ENCODE peak calls at places on chromosomes 13 and 19, in four cellular contexts. One of them, this sample, is unnamed.

GRCh38 chr19:30338878-30339623 is 33.1 kb upstream of the ZNF536 start:
- DNase-seq in tibial artery: no peak
- DNase-seq in AG04450: no peak
- DNase-seq in IMR-90: no peak
- DNase-seq in this sample: no peak

GRCh38 chr19:43532571-43532961 is 422 bp upstream of the ZNF575 start:
- DNase-seq in IMR-90: no peak
- DNase-seq in AG04450: no peak
- DNase-seq in tibial artery: peak; percentile 50
- DNase-seq in this sample: no peak

GRCh38 chr13:99617474-99618255 is 116.4 kb downstream of the TM9SF2 start:
- DNase-seq in IMR-90: peak; percentile 38
- DNase-seq in tibial artery: peak; percentile 46
- DNase-seq in AG04450: no peak
- DNase-seq in this sample: no peak

GRCh38 chr13:83780201-83780600 is 102.1 kb downstream of the SLITRK1 start:
- DNase-seq in AG04450: no peak
- DNase-seq in IMR-90: peak; percentile 15
- DNase-seq in tibial artery: no peak
- DNase-seq in this sample: peak; percentile 47

GRCh38 chr19:43625918-43626579 is 6.6 kb upstream of the ZNF428 start:
- DNase-seq in IMR-90: no peak
- DNase-seq in tibial artery: no peak
- DNase-seq in AG04450: no peak
- DNase-seq in this sample: no peak

GRCh38 chr19:42201489-42202289 is 15.8 kb downstream of the DEDD2 start:
- DNase-seq in IMR-90: no peak
- DNase-seq in tibial artery: no peak
- DNase-seq in AG04450: no peak
- DNase-seq in this sample: no peak

GRCh38 chr13:27533155-27533643 is 82.8 kb upstream of the MTIF3 start:
- DNase-seq in tibial artery: peak; percentile 71
- DNase-seq in IMR-90: peak; percentile 59
- DNase-seq in AG04450: peak; percentile 41
- DNase-seq in this sample: peak; percentile 23

GRCh38 chr19:43839139-43839538 is 12.0 kb downstream of the ZNF283 start:
- DNase-seq in IMR-90: no peak
- DNase-seq in AG04450: no peak
- DNase-seq in tibial artery: no peak
- DNase-seq in this sample: no peak

GRCh38 chr13:21208755-21209154 is 32.3 kb downstream of the MRPL57 start:
- DNase-seq in IMR-90: no peak
- DNase-seq in tibial artery: no peak
- DNase-seq in AG04450: no peak
- DNase-seq in this sample: no peak

GRCh38 chr13:96519380-96519779 is 429.5 kb downstream of the HS6ST3 start:
- DNase-seq in AG04450: no peak
- DNase-seq in tibial artery: no peak
- DNase-seq in IMR-90: no peak
- DNase-seq in this sample: peak; percentile 33

GRCh38 chr19:41545547-41545946 is 30.4 kb upstream of the CEACAM21 start:
- DNase-seq in IMR-90: no peak
- DNase-seq in AG04450: no peak
- DNase-seq in tibial artery: no peak
- DNase-seq in this sample: no peak

GRCh38 chr13:60716296-60716695 is 319.3 kb downstream of the TDRD3 start:
- DNase-seq in tibial artery: no peak
- DNase-seq in IMR-90: no peak
- DNase-seq in AG04450: no peak
- DNase-seq in this sample: peak; percentile 10

GRCh38 chr13:60721063-60721462 is 324.0 kb downstream of the TDRD3 start:
- DNase-seq in IMR-90: no peak
- DNase-seq in tibial artery: no peak
- DNase-seq in AG04450: no peak
- DNase-seq in this sample: no peak

DNA sequence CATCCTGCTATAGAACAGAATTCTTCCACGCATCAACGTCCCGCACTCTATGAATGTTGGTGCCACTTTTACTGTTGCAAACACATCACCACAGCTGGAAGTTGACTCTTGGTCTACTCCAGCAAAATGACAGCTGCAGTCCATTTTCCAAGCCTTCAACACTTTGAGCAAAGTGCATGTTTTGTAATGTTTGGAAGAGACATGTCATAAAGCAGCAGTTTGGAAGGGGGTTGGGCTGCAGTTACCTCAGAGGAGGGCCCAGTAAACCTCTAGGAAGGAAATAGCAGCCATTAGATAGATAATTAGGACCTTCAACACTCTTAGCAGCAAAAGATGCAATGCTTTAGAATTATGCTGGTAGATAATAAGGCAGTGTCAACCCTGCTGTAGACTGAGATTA is 323.6 kb downstream of the TDRD3 start:
- DNase-seq in tibial artery: no peak
- DNase-seq in IMR-90: no peak
- DNase-seq in AG04450: no peak
- DNase-seq in this sample: no peak
- H3K4me3 ChIP-seq in tibial artery: no peak overlapping the region
- H3K4me3 ChIP-seq in IMR-90: no peak overlapping the region
- H3K4me3 ChIP-seq in AG04450: no peak overlapping the region
- H3K4me3 ChIP-seq in this sample: no peak overlapping the region

GRCh38 chr19:45234089-45234869 is 10.9 kb downstream of the EXOC3L2 start:
- DNase-seq in AG04450: no peak
- DNase-seq in IMR-90: no peak
- DNase-seq in tibial artery: no peak
- DNase-seq in this sample: no peak

GRCh38 chr19:45231891-45232290 is 13.3 kb downstream of the EXOC3L2 start:
- DNase-seq in tibial artery: no peak
- DNase-seq in AG04450: no peak
- DNase-seq in IMR-90: no peak
- DNase-seq in this sample: peak; percentile 97

GRCh38 chr19:45238556-45238955 is 6.7 kb downstream of the EXOC3L2 start:
- DNase-seq in IMR-90: no peak
- DNase-seq in AG04450: no peak
- DNase-seq in tibial artery: no peak
- DNase-seq in this sample: no peak

DNA sequence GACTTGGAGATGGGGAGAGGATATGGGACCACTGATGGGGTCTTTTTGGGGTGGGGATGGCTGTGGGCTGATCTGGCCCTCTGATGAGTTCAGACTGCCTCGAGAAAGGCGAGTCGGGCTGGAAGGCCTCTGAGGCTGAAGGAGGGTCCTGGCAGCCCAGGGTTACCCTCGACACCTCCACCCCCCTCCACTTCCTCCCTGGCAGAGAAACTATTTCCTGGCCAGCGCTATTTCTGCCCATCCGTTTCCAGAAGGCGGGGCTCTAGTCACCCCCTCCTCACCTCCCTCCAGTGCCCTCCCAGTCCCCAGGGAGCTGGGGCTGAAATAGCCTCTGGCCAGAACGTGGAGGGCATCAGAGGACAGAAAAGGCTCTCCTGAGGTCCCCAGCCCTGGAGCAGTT is 9.7 kb downstream of the EXOC3L2 start:
- DNase-seq in AG04450: no peak
- DNase-seq in IMR-90: no peak
- DNase-seq in tibial artery: no peak
- DNase-seq in this sample: no peak
- H3K27me3 ChIP-seq in AG04450: peaks cover 46% of the 10 kb centered on the region
- H3K27me3 ChIP-seq in IMR-90: peaks cover 60% of the 10 kb centered on the region
- H3K27me3 ChIP-seq in tibial artery: peaks cover 53% of the 10 kb centered on the region
- H3K27me3 ChIP-seq in this sample: peaks cover 2% of the 10 kb centered on the region

DNA sequence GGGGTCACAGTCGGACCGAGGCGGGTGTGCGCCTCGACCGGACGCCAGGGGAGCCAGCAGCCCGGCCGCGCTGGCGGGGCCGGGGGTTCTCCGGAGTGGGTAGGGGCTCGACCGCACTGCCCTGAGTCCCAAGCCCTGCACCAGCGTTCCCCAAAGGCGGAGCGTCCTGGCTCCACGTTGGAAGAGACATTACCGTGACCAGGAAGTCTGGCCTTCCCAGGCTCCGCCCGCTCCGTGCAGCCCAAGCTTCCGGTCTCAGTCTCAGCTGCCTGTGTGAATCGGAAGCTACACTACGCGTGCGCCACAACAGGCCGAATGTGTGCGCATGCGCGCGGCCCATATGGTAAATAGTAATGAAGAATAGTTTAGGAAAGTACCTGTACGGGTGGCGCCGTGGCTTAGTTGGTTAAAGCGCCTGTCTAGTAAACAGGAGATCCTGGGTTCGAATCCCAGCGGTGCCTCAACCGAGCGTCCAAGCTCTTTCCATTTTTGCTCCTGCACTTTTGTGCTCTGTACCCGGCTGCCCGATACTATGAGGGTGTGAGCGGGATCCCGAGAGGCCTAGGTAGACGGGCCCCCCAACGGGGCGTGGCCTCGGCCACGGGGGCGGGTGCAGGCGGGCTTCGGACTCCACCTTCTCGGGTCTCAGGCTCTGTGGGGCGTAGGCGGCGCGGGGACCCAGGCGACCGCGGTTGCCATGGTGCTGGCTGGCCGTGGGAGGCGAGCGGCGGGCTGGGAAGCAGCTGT is 17.3 kb upstream of the LRP3 start:
- DNase-seq in IMR-90: peak; percentile 99
- DNase-seq in AG04450: peak; percentile 98
- DNase-seq in tibial artery: peak; percentile 97
- DNase-seq in this sample: peak; percentile 93
- TF ChIP-seq CTCF in IMR-90: no peak
- TF ChIP-seq CTCF in AG04450: peak; percentile 25
- TF ChIP-seq CTCF in tibial artery: peak; percentile 21
- TF ChIP-seq CTCF in this sample: peak; percentile 17

DNA sequence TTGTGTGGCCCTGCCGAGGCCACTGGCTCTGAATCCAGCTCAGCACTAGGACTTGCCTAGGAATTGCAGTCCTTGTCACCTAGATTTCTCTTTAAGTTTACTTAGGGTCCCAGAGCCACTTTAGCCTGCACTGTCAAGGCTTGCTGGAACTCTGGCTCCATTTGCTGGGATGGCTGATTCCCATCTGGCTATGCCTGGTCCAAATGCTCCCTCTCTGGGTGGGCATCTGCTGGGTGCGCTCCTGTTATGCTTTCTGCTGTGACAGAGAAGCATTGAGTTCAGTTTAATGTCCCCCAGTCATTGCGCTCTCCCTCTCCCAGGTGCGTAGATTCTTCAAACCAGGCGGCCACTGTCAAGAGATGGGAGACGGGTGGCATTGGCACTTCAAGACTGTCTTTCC is 102.2 kb downstream of the MTUS2 start:
- DNase-seq in IMR-90: no peak
- DNase-seq in tibial artery: no peak
- DNase-seq in AG04450: no peak
- DNase-seq in this sample: no peak
- H3K4me3 ChIP-seq in IMR-90: no peak overlapping the region
- H3K4me3 ChIP-seq in tibial artery: no peak overlapping the region
- H3K4me3 ChIP-seq in AG04450: no peak overlapping the region
- H3K4me3 ChIP-seq in this sample: no peak overlapping the region

DNA sequence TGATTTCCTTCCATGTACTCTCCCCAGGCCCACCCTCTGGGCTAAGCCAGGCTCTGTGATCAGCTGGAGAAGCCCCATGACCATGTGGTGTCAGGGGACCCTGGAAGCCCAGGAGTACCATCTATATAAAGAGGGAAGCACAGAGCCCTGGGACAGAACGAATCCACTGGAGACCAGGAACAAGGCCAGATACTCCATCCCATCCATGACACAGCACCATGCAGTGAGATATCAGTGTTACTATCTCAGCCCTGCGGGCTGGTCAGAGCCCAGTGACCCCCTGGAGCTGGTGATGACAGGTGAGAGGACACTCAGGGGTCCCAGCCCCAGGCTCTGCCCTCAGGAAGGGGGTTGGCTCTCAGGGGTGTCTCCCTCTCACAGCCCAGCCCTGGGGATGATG is 27.5 kb upstream of the KIR3DL3 start:
- DNase-seq in AG04450: no peak
- DNase-seq in tibial artery: no peak
- DNase-seq in IMR-90: no peak
- DNase-seq in this sample: no peak
- H3K27me3 ChIP-seq in AG04450: no peaks in the 10 kb centered on the region
- H3K27me3 ChIP-seq in tibial artery: peaks cover 10% of the 10 kb centered on the region
- H3K27me3 ChIP-seq in IMR-90: no peaks in the 10 kb centered on the region
- H3K27me3 ChIP-seq in this sample: no peaks in the 10 kb centered on the region

DNA sequence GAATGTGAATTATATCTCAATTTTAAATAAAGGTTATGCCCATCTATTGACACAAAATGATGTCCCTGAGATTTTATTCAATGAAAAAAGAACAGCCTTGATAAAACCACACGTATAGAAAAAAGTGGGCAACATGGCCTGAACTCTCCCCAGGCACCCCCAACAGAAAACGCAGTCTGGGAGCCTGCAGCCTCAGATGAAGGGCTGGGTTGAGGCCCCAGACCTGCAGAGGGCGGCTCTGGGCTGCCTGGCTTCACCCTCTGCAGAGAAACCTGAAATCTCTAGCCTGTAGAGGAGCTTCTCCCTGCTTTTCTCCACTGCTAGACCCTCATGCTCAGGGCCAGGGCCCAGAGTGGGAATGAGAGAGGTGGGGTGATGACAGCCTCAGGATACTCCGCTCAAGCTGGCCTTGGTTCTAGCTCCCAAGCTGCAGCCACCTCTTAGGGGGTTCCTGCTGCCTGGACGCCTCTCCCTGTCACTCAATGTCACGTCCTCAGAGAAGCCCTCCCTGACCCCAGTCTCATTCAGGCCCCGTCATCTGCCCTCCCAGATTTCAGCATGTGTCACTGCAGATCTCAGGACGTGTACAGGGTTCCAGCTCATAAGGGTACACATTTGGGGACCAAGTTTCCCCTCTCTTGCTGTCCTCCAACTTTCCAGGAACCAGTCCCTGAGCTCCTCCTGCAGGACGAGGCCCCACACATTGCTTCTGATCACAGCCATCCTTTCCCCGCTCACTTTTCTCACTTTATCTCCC is 1.8 kb downstream of the MBD3 start:
- DNase-seq in tibial artery: no peak
- DNase-seq in IMR-90: no peak
- DNase-seq in AG04450: no peak
- DNase-seq in this sample: no peak
- TF ChIP-seq CTCF in tibial artery: no peak
- TF ChIP-seq CTCF in IMR-90: peak; percentile 37
- TF ChIP-seq CTCF in AG04450: peak; percentile 57
- TF ChIP-seq CTCF in this sample: peak; percentile 59

DNA sequence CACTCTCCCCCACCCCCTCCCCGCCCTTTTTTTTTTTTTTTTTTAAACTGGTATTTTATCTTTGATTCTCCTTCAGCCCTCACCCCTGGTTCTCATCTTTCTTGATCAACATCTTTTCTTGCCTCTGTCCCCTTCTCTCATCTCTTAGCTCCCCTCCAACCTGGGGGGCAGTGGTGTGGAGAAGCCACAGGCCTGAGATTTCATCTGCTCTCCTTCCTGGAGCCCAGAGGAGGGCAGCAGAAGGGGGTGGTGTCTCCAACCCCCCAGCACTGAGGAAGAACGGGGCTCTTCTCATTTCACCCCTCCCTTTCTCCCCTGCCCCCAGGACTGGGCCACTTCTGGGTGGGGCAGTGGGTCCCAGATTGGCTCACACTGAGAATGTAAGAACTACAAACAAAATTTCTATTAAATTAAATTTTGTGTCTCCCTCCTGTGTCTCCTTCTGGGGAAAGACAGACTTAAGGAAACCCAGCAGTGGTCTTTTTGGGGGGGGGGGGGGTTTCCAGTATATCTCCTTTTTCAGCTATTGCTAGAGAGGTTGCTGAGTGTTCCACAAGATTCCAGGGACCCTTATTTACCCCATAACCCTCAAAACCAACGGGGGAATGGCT is 1.5 kb upstream of the RAD23A start:
- DNase-seq in IMR-90: no peak
- DNase-seq in tibial artery: no peak
- DNase-seq in AG04450: no peak
- DNase-seq in this sample: no peak
- H3K4me3 ChIP-seq in IMR-90: no peak overlapping the region
- H3K4me3 ChIP-seq in tibial artery: no peak overlapping the region
- H3K4me3 ChIP-seq in AG04450: no peak overlapping the region
- H3K4me3 ChIP-seq in this sample: no peak overlapping the region

GRCh38 chr19:1473056-1473400 is 6.0 kb downstream of the C19orf25 start:
- DNase-seq in IMR-90: no peak
- DNase-seq in tibial artery: no peak
- DNase-seq in AG04450: no peak
- DNase-seq in this sample: no peak
- H3K27me3 ChIP-seq in IMR-90: peaks cover 45% of the 10 kb centered on the region
- H3K27me3 ChIP-seq in tibial artery: peaks cover 92% of the 10 kb centered on the region
- H3K27me3 ChIP-seq in AG04450: peaks cover 42% of the 10 kb centered on the region
- H3K27me3 ChIP-seq in this sample: no peaks in the 10 kb centered on the region

This sample was measured in bronchial epithelial cell.